ENCODE peak calls at places on chromosomes 13 and 19, in five cellular contexts. One of them, this sample, is unnamed. For H3K9me3, the result is how much of the 10 kb centered on the place peaks cover.

GRCh38 chr13:46648166-46648607 is 95.2 kb downstream of the LRCH1 start:
- DNase-seq in naive thymus-derived CD4-positive, alpha-beta T cell: no peak
- DNase-seq in upper lobe of right lung: no peak
- DNase-seq in HCT116: peak
- DNase-seq in psoas muscle: no peak
- DNase-seq in this sample: no peak

GRCh38 chr19:11166281-11167142 is 10.9 kb upstream of the SPC24 start:
- DNase-seq in naive thymus-derived CD4-positive, alpha-beta T cell: no peak
- DNase-seq in upper lobe of right lung: no peak
- DNase-seq in HCT116: no peak
- DNase-seq in psoas muscle: peak
- DNase-seq in this sample: no peak

GRCh38 chr13:40170982-40171381 is 495.5 kb downstream of the FOXO1 start:
- DNase-seq in naive thymus-derived CD4-positive, alpha-beta T cell: no peak
- DNase-seq in upper lobe of right lung: no peak
- DNase-seq in HCT116: peak
- DNase-seq in psoas muscle: no peak
- DNase-seq in this sample: no peak

GRCh38 chr19:1084024-1084868 is 10.9 kb downstream of the POLR2E start:
- DNase-seq in naive thymus-derived CD4-positive, alpha-beta T cell: no peak
- DNase-seq in upper lobe of right lung: peak
- DNase-seq in HCT116: no peak
- DNase-seq in psoas muscle: no peak
- DNase-seq in this sample: no peak

GRCh38 chr13:79228972-79229371 is 177.1 kb downstream of the RBM26 start:
- DNase-seq in naive thymus-derived CD4-positive, alpha-beta T cell: no peak
- DNase-seq in upper lobe of right lung: no peak
- DNase-seq in HCT116: no peak
- DNase-seq in psoas muscle: no peak
- DNase-seq in this sample: no peak

GRCh38 chr13:43195551-43195950 is 172.2 kb downstream of the DNAJC15 start:
- DNase-seq in naive thymus-derived CD4-positive, alpha-beta T cell: no peak
- DNase-seq in upper lobe of right lung: no peak
- DNase-seq in HCT116: no peak
- DNase-seq in psoas muscle: no peak
- DNase-seq in this sample: no peak

GRCh38 chr19:1247747-1248453 is 483 bp upstream of the MIDN start:
- DNase-seq in naive thymus-derived CD4-positive, alpha-beta T cell: peak
- DNase-seq in upper lobe of right lung: peak
- DNase-seq in HCT116: no peak
- DNase-seq in psoas muscle: peak
- DNase-seq in this sample: no peak

GRCh38 chr19:4580021-4580901 is 20.8 kb upstream of the SEMA6B start:
- DNase-seq in naive thymus-derived CD4-positive, alpha-beta T cell: no peak
- DNase-seq in upper lobe of right lung: no peak
- DNase-seq in HCT116: no peak
- DNase-seq in psoas muscle: no peak
- DNase-seq in this sample: no peak

GRCh38 chr19:38839816-38840582 is 8.4 kb upstream of the ECH1 start:
- DNase-seq in naive thymus-derived CD4-positive, alpha-beta T cell: no peak
- DNase-seq in upper lobe of right lung: no peak
- DNase-seq in HCT116: no peak
- DNase-seq in psoas muscle: no peak
- DNase-seq in this sample: no peak

GRCh38 chr13:27306364-27306763 is 35.7 kb downstream of the RASL11A start:
- DNase-seq in naive thymus-derived CD4-positive, alpha-beta T cell: no peak
- DNase-seq in upper lobe of right lung: no peak
- DNase-seq in HCT116: no peak
- DNase-seq in psoas muscle: no peak
- DNase-seq in this sample: no peak

GRCh38 chr19:18526316-18526715 is 4.4 kb upstream of the ELL start:
- DNase-seq in naive thymus-derived CD4-positive, alpha-beta T cell: no peak
- DNase-seq in upper lobe of right lung: no peak
- DNase-seq in HCT116: peak
- DNase-seq in psoas muscle: no peak
- DNase-seq in this sample: no peak

GRCh38 chr19:17327654-17328516 is 6.8 kb downstream of the ANO8 start:
- DNase-seq in naive thymus-derived CD4-positive, alpha-beta T cell: peak
- DNase-seq in upper lobe of right lung: peak
- DNase-seq in HCT116: peak
- DNase-seq in psoas muscle: no peak
- DNase-seq in this sample: peak

DNA sequence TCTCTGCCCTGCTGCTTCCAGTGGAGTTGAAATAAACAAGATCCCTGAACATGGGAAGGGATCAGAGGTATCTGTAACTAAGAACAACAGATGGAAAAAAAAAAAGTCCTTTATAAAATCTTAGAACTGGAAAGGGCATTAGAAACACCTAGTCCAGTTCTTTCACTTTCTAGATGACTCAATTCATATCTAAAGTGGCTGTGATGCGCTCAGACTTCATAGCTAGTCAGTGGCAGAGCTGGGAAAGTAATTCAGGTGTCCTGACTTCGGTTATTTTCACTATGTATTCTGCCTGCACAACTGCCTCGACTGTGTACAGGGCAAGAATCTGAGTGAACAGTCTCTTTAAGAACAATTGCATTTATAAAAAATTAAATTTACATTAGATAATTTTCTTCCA is 151.8 kb upstream of the TMTC4 start:
- DNase-seq in naive thymus-derived CD4-positive, alpha-beta T cell: no peak
- DNase-seq in upper lobe of right lung: no peak
- DNase-seq in HCT116: no peak
- DNase-seq in psoas muscle: no peak
- DNase-seq in this sample: no peak
- H3K9me3 ChIP-seq in naive thymus-derived CD4-positive, alpha-beta T cell: under half
- H3K9me3 ChIP-seq in upper lobe of right lung: under half
- H3K9me3 ChIP-seq in HCT116: under half
- H3K9me3 ChIP-seq in psoas muscle: under half
- H3K9me3 ChIP-seq in this sample: under half

DNA sequence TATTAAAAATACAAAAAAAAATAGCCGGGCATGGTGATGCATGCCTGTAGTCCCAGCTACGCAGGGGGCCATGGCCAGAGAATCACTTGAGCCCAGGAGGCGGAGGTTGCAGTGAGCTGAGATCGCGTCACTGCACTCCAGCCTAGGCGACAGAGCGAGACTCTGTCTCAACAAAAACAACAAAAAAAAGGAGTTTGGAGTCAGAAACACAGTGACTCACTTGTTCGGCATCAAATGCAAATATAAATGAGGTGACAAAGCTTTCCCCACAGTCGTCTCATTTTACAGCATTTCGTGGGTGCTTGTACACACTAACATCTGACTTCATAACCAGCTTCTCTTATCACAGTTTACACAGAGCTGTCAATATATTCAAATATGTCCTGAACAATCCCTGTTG is 11.0 kb downstream of the ZNF665 start:
- DNase-seq in naive thymus-derived CD4-positive, alpha-beta T cell: no peak
- DNase-seq in upper lobe of right lung: no peak
- DNase-seq in HCT116: no peak
- DNase-seq in psoas muscle: no peak
- DNase-seq in this sample: no peak
- H3K9me3 ChIP-seq in naive thymus-derived CD4-positive, alpha-beta T cell: under half
- H3K9me3 ChIP-seq in upper lobe of right lung: under half
- H3K9me3 ChIP-seq in HCT116: under half
- H3K9me3 ChIP-seq in psoas muscle: under half
- H3K9me3 ChIP-seq in this sample: under half

GRCh38 chr19:27867981-27868380 is 1345.0 kb downstream of the UQCRFS1 start:
- DNase-seq in naive thymus-derived CD4-positive, alpha-beta T cell: no peak
- DNase-seq in upper lobe of right lung: no peak
- DNase-seq in HCT116: no peak
- DNase-seq in psoas muscle: no peak
- DNase-seq in this sample: no peak
- H3K9me3 ChIP-seq in naive thymus-derived CD4-positive, alpha-beta T cell: under half
- H3K9me3 ChIP-seq in upper lobe of right lung: under half
- H3K9me3 ChIP-seq in HCT116: under half
- H3K9me3 ChIP-seq in psoas muscle: under half
- H3K9me3 ChIP-seq in this sample: under half

GRCh38 chr19:52028027-52028779 is at the start of gene ZNF614:
- DNase-seq in naive thymus-derived CD4-positive, alpha-beta T cell: peak
- DNase-seq in upper lobe of right lung: peak
- DNase-seq in HCT116: peak
- DNase-seq in psoas muscle: peak
- DNase-seq in this sample: peak

GRCh38 chr19:52034051-52034728 is 6.0 kb upstream of the ZNF614 start:
- DNase-seq in naive thymus-derived CD4-positive, alpha-beta T cell: no peak
- DNase-seq in upper lobe of right lung: no peak
- DNase-seq in HCT116: no peak
- DNase-seq in psoas muscle: no peak
- DNase-seq in this sample: no peak

DNA sequence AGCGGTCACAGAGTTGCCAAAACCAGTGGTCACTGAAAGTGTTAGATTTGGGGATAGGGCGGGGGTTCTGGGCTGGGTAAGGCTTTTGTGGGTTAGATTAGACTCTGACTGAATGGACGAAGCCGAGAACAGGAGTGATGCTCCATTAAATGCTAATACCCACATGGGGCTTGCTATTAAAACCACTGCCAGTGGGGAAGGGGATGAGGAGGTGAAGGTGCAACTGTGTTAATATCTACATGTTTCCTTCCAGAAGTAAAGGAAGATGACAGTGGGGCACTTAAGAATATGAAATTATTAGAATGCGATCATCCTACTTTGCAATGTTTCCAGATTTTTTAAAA is 573 bp upstream of the ZNF614 start:
- DNase-seq in naive thymus-derived CD4-positive, alpha-beta T cell: no peak
- DNase-seq in upper lobe of right lung: no peak
- DNase-seq in HCT116: no peak
- DNase-seq in psoas muscle: no peak
- DNase-seq in this sample: no peak
- H3K9me3 ChIP-seq in naive thymus-derived CD4-positive, alpha-beta T cell: under half
- H3K9me3 ChIP-seq in upper lobe of right lung: under half
- H3K9me3 ChIP-seq in HCT116: under half
- H3K9me3 ChIP-seq in psoas muscle: half or more
- H3K9me3 ChIP-seq in this sample: half or more

GRCh38 chr19:37165635-37166034 is 6.9 kb downstream of the ZNF585A start:
- DNase-seq in naive thymus-derived CD4-positive, alpha-beta T cell: no peak
- DNase-seq in upper lobe of right lung: no peak
- DNase-seq in HCT116: no peak
- DNase-seq in psoas muscle: no peak
- DNase-seq in this sample: no peak
- H3K9me3 ChIP-seq in naive thymus-derived CD4-positive, alpha-beta T cell: under half
- H3K9me3 ChIP-seq in upper lobe of right lung: under half
- H3K9me3 ChIP-seq in HCT116: under half
- H3K9me3 ChIP-seq in psoas muscle: half or more
- H3K9me3 ChIP-seq in this sample: under half

This sample was measured in T-helper 17 cell.